ENCODE peak calls at places on chromosomes 7 and 10, in five cellular contexts. N, B, L, E and Y are unnamed samples.

GRCh38 chr10:24806262-24806661 is 82.6 kb upstream of the ARHGAP21 start:
- DNase-seq in B (no peak), L (no peak), E (no peak), N (no peak), Y (no peak)

GRCh38 chr10:3486346-3487065 is 298.5 kb downstream of the KLF6 start:
- DNase-seq in L (no peak), N (peak; percentile 83), E (no peak), B (no peak), Y (no peak)

GRCh38 chr7:45342236-45342635 is 184.6 kb downstream of the RAMP3 start:
- DNase-seq in B (no peak), N (no peak), E (no peak), L (no peak), Y (no peak)

GRCh38 chr10:31062856-31063255 is 31.2 kb upstream of the ZNF438 start:
- DNase-seq in N (no peak), E (no peak), B (peak; percentile 68), L (no peak), Y (no peak)

GRCh38 chr7:50696810-50697582 is 85.7 kb downstream of the GRB10 start:
- DNase-seq in E (no peak), L (no peak), N (no peak), B (no peak), Y (no peak)

GRCh38 chr10:127904931-127905622 is 1.8 kb upstream of the PTPRE start:
- DNase-seq in B (no peak), N (no peak), L (no peak), E (no peak), Y (no peak)

GRCh38 chr7:142228681-142229080 is 29.2 kb downstream of the PRSS58 start:
- DNase-seq in L (no peak), B (no peak), E (no peak), N (no peak), Y (no peak)

GRCh38 chr7:102082693-102083385 is 203.8 kb upstream of the SH2B2 start:
- DNase-seq in N (no peak), L (no peak), B (no peak), E (no peak), Y (no peak)

GRCh38 chr10:5943536-5943935 is 33.8 kb downstream of the IL15RA start:
- DNase-seq in B (peak; percentile 80), L (peak; percentile 79), N (peak; percentile 28), E (peak; percentile 70), Y (no peak)

GRCh38 chr10:71747808-71748523 is 25.4 kb downstream of the VSIR start:
- DNase-seq in L (peak; percentile 66), E (no peak), N (no peak), B (no peak), Y (no peak)

GRCh38 chr7:11935905-11936304 is 103.9 kb upstream of the THSD7A start:
- DNase-seq in E (no peak), B (no peak), L (no peak), N (no peak), Y (no peak)

GRCh38 chr7:11934766-11935165 is 102.8 kb upstream of the THSD7A start:
- DNase-seq in N (no peak), E (no peak), B (no peak), L (no peak), Y (no peak)

GRCh38 chr7:11931306-11931705 is 99.3 kb upstream of the THSD7A start:
- DNase-seq in E (no peak), B (no peak), L (no peak), N (no peak), Y (no peak)
- TF ChIP-seq CTCF in E (no peak), B (no peak), L (no peak), N (no peak), Y (no peak)

GRCh38 chr7:1663857-1664651 is 6.0 kb upstream of the ELFN1 start:
- DNase-seq in B (no peak), E (peak; percentile 20), N (no peak), L (no peak), Y (no peak)
- H3K4me3 ChIP-seq in B (no peak overlapping the region), E (peak overlapping the region; percentile 35), N (peak overlapping the region; percentile 29), L (peak overlapping the region; percentile 49), Y (no peak overlapping the region)

GRCh38 chr10:67573484-67573883 is 122.5 kb downstream of the CTNNA3 start:
- DNase-seq in N (no peak), B (no peak), L (no peak), E (no peak), Y (no peak)

GRCh38 chr10:67575530-67575929 is 120.5 kb downstream of the CTNNA3 start:
- DNase-seq in B (no peak), E (no peak), L (no peak), N (no peak), Y (no peak)

GRCh38 chr10:67571503-67571902 is 124.5 kb downstream of the CTNNA3 start:
- DNase-seq in B (no peak), E (no peak), L (no peak), N (no peak), Y (no peak)
- TF ChIP-seq CTCF in B (no peak), E (no peak), L (no peak), N (no peak), Y (no peak)

GRCh38 chr10:95789928-95790327 is 34.0 kb downstream of the ENTPD1 start:
- DNase-seq in N (no peak), L (no peak), B (no peak), E (no peak), Y (no peak)
- H3K4me3 ChIP-seq in N (no peak overlapping the region), L (no peak overlapping the region), B (no peak overlapping the region), E (no peak overlapping the region), Y (no peak overlapping the region)

DNA sequence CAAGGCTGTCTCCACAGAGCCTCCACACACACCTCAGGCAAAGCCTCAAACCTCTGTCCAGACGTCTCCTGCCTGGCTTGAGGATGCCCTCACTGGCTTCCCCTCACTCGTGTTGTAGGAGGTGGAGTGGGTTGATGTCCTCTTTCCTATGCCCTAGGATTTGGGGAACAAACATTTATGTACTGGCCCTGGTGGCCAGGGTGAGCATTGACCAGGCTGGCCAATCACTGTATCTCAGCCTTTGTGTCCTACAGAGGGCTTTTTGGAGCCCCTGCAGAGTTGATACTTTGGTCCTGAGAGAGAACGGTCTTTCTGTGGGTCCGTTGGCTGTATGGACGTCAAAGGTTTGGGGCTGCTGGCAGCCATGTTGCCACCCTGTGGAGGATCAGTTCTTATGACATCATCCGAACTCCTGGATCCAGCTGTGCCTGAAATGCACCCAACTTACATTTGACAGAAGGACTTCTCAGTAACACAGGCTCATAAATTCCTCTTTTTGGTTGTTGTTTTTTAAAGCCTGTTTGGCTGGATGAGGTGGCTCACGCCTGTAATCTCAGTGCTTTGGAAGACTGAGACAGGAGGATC is 2.3 kb upstream of the GRID2IP start:
- DNase-seq in L (no peak), E (no peak), N (no peak), B (no peak), Y (no peak)
- TF ChIP-seq CTCF in L (no peak), E (no peak), N (no peak), B (no peak), Y (no peak)

GRCh38 chr7:100162874-100163533 is 4.5 kb upstream of the TRAPPC14 start:
- DNase-seq in B (no peak), L (no peak), N (no peak), E (no peak), Y (no peak)
- H3K4me3 ChIP-seq in B (no peak overlapping the region), L (no peak overlapping the region), N (no peak overlapping the region), E (no peak overlapping the region), Y (no peak overlapping the region)

DNA sequence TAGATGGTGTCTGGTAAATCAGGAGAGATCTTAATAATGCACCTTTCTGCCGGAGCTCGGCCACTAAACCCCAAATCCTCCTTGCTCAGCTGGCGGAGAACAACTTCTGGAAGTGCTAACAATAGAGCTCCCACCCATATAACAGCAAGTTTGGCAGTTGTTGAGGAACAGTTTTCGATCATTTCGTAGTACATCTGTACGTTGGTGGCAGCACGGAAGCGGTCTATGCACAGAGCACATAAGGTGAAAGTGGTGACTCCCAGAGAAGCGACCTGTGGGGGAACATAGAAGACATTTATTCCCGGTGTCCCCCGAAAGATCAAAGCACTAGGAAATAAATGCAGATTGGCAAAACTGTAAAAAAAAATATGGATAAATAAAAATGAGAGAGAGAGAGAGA is 18.5 kb downstream of the GPR37 start:
- DNase-seq in L (no peak), E (no peak), N (no peak), B (no peak), Y (no peak)
- TF ChIP-seq CTCF in L (no peak), E (no peak), N (no peak), B (no peak), Y (no peak)

GRCh38 chr10:29634105-29634504 is 666 bp downstream of the SVIL start:
- DNase-seq in N (no peak), L (no peak), E (no peak), B (no peak), Y (no peak)
- H3K4me3 ChIP-seq in N (no peak overlapping the region), L (peak overlapping the region; percentile 33), E (peak overlapping the region; percentile 39), B (no peak overlapping the region), Y (no peak overlapping the region)

GRCh38 chr7:26279405-26279804 is 12.3 kb upstream of the SNX10 start:
- DNase-seq in E (no peak), B (peak; percentile 20), N (no peak), L (no peak), Y (peak; percentile 49)

GRCh38 chr7:26280723-26281122 is 10.9 kb upstream of the SNX10 start:
- DNase-seq in E (no peak), L (no peak), N (no peak), B (no peak), Y (no peak)

GRCh38 chr7:26280097-26280496 is 11.6 kb upstream of the SNX10 start:
- DNase-seq in L (no peak), B (no peak), E (no peak), N (no peak), Y (no peak)

GRCh38 chr7:26275213-26275612 is 16.4 kb upstream of the SNX10 start:
- DNase-seq in N (no peak), L (no peak), B (no peak), E (no peak), Y (no peak)

DNA sequence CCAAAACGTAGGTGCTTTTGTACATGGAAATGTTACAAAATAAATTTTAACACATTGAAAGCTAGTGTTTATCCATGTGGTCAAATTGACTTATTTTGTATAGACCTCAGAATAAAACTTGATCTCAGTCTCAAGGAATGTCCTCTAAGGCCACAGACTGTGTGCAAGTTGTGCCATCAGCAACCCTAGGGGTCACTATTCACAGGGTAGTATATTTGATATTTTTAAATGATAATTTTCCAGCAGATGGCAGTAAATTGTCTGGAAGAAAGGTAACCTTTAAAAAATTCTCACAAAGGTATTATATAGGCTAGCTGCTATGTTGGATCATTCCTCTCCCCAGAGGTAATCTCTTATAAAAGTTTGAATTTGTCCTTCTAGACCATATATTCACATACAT is 12.9 kb upstream of the SNX10 start:
- DNase-seq in N (no peak), B (no peak), E (no peak), L (no peak), Y (no peak)
- TF ChIP-seq CTCF in N (no peak), B (no peak), E (no peak), L (no peak), Y (no peak)